ENCODE peak calls at places on chromosomes 12 and 14, in ten cellular contexts. One of them, this sample, is unnamed.
A peak's percentile ranks its signal among the peaks of the same experiment; 100 is the strongest.

GRCh38 chr12:23949212-23950010 is at the start of gene SOX5:
- DNase-seq in mesendoderm: peak; percentile 90
- DNase-seq in tibial nerve: peak; percentile 28
- DNase-seq in GM12878: no peak
- DNase-seq in endothelial cell of umbilical vein: peak; percentile 49
- DNase-seq in neural progenitor cell: peak; percentile 89
- DNase-seq in mammary epithelial cell: no peak
- DNase-seq in transverse colon: no peak
- DNase-seq in endodermal cell: peak; percentile 85
- DNase-seq in IMR-90: peak; percentile 68
- DNase-seq in this sample: peak; percentile 24

GRCh38 chr14:71228711-71229110 is 321.5 kb downstream of the PCNX1 start:
- DNase-seq in mesendoderm: no peak
- DNase-seq in tibial nerve: no peak
- DNase-seq in GM12878: no peak
- DNase-seq in endothelial cell of umbilical vein: no peak
- DNase-seq in neural progenitor cell: no peak
- DNase-seq in mammary epithelial cell: peak; percentile 75
- DNase-seq in transverse colon: no peak
- DNase-seq in endodermal cell: no peak
- DNase-seq in IMR-90: no peak
- DNase-seq in this sample: no peak

GRCh38 chr12:109710747-109711595 is 2.7 kb upstream of the FAM222A start:
- DNase-seq in mesendoderm: no peak
- DNase-seq in tibial nerve: no peak
- DNase-seq in GM12878: no peak
- DNase-seq in endothelial cell of umbilical vein: no peak
- DNase-seq in neural progenitor cell: no peak
- DNase-seq in mammary epithelial cell: peak; percentile 65
- DNase-seq in transverse colon: no peak
- DNase-seq in endodermal cell: peak; percentile 58
- DNase-seq in IMR-90: peak; percentile 58
- DNase-seq in this sample: no peak

GRCh38 chr12:26125451-26126339 is 858 bp upstream of the BHLHE41 start:
- DNase-seq in mesendoderm: peak; percentile 85
- DNase-seq in tibial nerve: peak; percentile 51
- DNase-seq in GM12878: no peak
- DNase-seq in endothelial cell of umbilical vein: peak; percentile 53
- DNase-seq in neural progenitor cell: peak; percentile 82
- DNase-seq in mammary epithelial cell: peak; percentile 98
- DNase-seq in transverse colon: peak; percentile 83
- DNase-seq in endodermal cell: peak; percentile 94
- DNase-seq in IMR-90: peak; percentile 73
- DNase-seq in this sample: peak; percentile 93

GRCh38 chr12:30978639-30979038 is 52.1 kb downstream of the TSPAN11 start:
- DNase-seq in mesendoderm: no peak
- DNase-seq in tibial nerve: no peak
- DNase-seq in GM12878: no peak
- DNase-seq in endothelial cell of umbilical vein: no peak
- DNase-seq in neural progenitor cell: no peak
- DNase-seq in mammary epithelial cell: no peak
- DNase-seq in transverse colon: no peak
- DNase-seq in endodermal cell: no peak
- DNase-seq in IMR-90: no peak
- DNase-seq in this sample: no peak

GRCh38 chr12:121296618-121297476 is at the start of gene CAMKK2:
- DNase-seq in mesendoderm: peak; percentile 94
- DNase-seq in tibial nerve: peak; percentile 63
- DNase-seq in GM12878: no peak
- DNase-seq in endothelial cell of umbilical vein: peak; percentile 80
- DNase-seq in neural progenitor cell: peak; percentile 96
- DNase-seq in mammary epithelial cell: peak; percentile 79
- DNase-seq in transverse colon: peak; percentile 90
- DNase-seq in endodermal cell: peak; percentile 96
- DNase-seq in IMR-90: peak; percentile 70
- DNase-seq in this sample: peak; percentile 89

GRCh38 chr12:113062502-113063395 is 6.2 kb downstream of the DTX1 start:
- DNase-seq in mesendoderm: no peak
- DNase-seq in tibial nerve: no peak
- DNase-seq in GM12878: no peak
- DNase-seq in endothelial cell of umbilical vein: no peak
- DNase-seq in neural progenitor cell: peak; percentile 60
- DNase-seq in mammary epithelial cell: no peak
- DNase-seq in transverse colon: no peak
- DNase-seq in endodermal cell: no peak
- DNase-seq in IMR-90: no peak
- DNase-seq in this sample: no peak

GRCh38 chr12:122111070-122111750 is 32.7 kb downstream of the MLXIP start:
- DNase-seq in mesendoderm: no peak
- DNase-seq in tibial nerve: no peak
- DNase-seq in GM12878: no peak
- DNase-seq in endothelial cell of umbilical vein: no peak
- DNase-seq in neural progenitor cell: no peak
- DNase-seq in mammary epithelial cell: peak; percentile 86
- DNase-seq in transverse colon: peak; percentile 71
- DNase-seq in endodermal cell: no peak
- DNase-seq in IMR-90: no peak
- DNase-seq in this sample: no peak

GRCh38 chr14:99873653-99874052 is 80.4 kb downstream of the EML1 start:
- DNase-seq in mesendoderm: no peak
- DNase-seq in tibial nerve: no peak
- DNase-seq in GM12878: no peak
- DNase-seq in endothelial cell of umbilical vein: no peak
- DNase-seq in neural progenitor cell: no peak
- DNase-seq in mammary epithelial cell: no peak
- DNase-seq in transverse colon: no peak
- DNase-seq in endodermal cell: no peak
- DNase-seq in IMR-90: no peak
- DNase-seq in this sample: no peak

GRCh38 chr14:99872786-99873440 is 79.7 kb downstream of the EML1 start:
- DNase-seq in mesendoderm: peak; percentile 43
- DNase-seq in tibial nerve: no peak
- DNase-seq in GM12878: no peak
- DNase-seq in endothelial cell of umbilical vein: peak; percentile 4
- DNase-seq in neural progenitor cell: peak; percentile 94
- DNase-seq in mammary epithelial cell: no peak
- DNase-seq in transverse colon: no peak
- DNase-seq in endodermal cell: no peak
- DNase-seq in IMR-90: peak; percentile 11
- DNase-seq in this sample: no peak

GRCh38 chr14:99876406-99876805 is 83.2 kb downstream of the EML1 start:
- DNase-seq in mesendoderm: no peak
- DNase-seq in tibial nerve: no peak
- DNase-seq in GM12878: no peak
- DNase-seq in endothelial cell of umbilical vein: no peak
- DNase-seq in neural progenitor cell: no peak
- DNase-seq in mammary epithelial cell: no peak
- DNase-seq in transverse colon: no peak
- DNase-seq in endodermal cell: no peak
- DNase-seq in IMR-90: no peak
- DNase-seq in this sample: no peak

GRCh38 chr14:99878563-99878962 is 85.3 kb downstream of the EML1 start:
- DNase-seq in mesendoderm: no peak
- DNase-seq in tibial nerve: no peak
- DNase-seq in GM12878: no peak
- DNase-seq in endothelial cell of umbilical vein: no peak
- DNase-seq in neural progenitor cell: no peak
- DNase-seq in mammary epithelial cell: no peak
- DNase-seq in transverse colon: no peak
- DNase-seq in endodermal cell: no peak
- DNase-seq in IMR-90: no peak
- DNase-seq in this sample: no peak

DNA sequence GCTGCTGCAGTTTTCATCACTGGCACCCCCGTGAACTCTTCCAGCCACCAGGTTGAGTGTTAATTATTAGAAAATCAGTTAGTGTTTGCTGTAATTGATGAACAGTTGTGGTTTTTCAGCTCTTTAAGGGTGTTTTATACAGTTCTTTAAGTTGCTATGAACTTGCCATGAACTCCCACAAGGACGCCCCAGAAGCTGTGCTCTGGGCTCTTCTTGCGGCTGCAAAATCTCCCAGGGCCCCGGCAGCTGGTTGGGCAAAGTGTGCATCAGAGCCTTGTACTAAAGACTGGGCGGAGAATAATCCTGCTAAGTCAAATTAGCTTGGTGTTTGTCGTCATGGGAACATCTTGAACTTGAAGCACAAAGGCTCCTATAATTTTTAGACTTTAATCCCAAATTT is 82.2 kb downstream of the EML1 start:
- DNase-seq in mesendoderm: no peak
- DNase-seq in tibial nerve: no peak
- DNase-seq in GM12878: no peak
- DNase-seq in endothelial cell of umbilical vein: no peak
- DNase-seq in neural progenitor cell: no peak
- DNase-seq in mammary epithelial cell: no peak
- DNase-seq in transverse colon: no peak
- DNase-seq in endodermal cell: no peak
- DNase-seq in IMR-90: no peak
- DNase-seq in this sample: no peak
- H3K27me3 ChIP-seq in mesendoderm: peaks cover 17% of the 10 kb centered on the region
- H3K27me3 ChIP-seq in tibial nerve: no peaks in the 10 kb centered on the region
- H3K27me3 ChIP-seq in GM12878: peaks cover 2% of the 10 kb centered on the region
- H3K27me3 ChIP-seq in endothelial cell of umbilical vein: no peaks in the 10 kb centered on the region
- H3K27me3 ChIP-seq in neural progenitor cell: no peaks in the 10 kb centered on the region
- H3K27me3 ChIP-seq in mammary epithelial cell: peaks cover 9% of the 10 kb centered on the region
- H3K27me3 ChIP-seq in transverse colon: peaks cover 4% of the 10 kb centered on the region
- H3K27me3 ChIP-seq in endodermal cell: peaks cover 56% of the 10 kb centered on the region
- H3K27me3 ChIP-seq in IMR-90: no peaks in the 10 kb centered on the region
- H3K27me3 ChIP-seq in this sample: no peaks in the 10 kb centered on the region

GRCh38 chr14:74658535-74659130 is 46.6 kb upstream of the LTBP2 start:
- DNase-seq in mesendoderm: no peak
- DNase-seq in tibial nerve: no peak
- DNase-seq in GM12878: no peak
- DNase-seq in endothelial cell of umbilical vein: peak; percentile 51
- DNase-seq in neural progenitor cell: no peak
- DNase-seq in mammary epithelial cell: no peak
- DNase-seq in transverse colon: no peak
- DNase-seq in endodermal cell: no peak
- DNase-seq in IMR-90: peak; percentile 69
- DNase-seq in this sample: no peak

GRCh38 chr14:74661726-74662450 is 49.9 kb upstream of the LTBP2 start:
- DNase-seq in mesendoderm: no peak
- DNase-seq in tibial nerve: peak; percentile 68
- DNase-seq in GM12878: no peak
- DNase-seq in endothelial cell of umbilical vein: no peak
- DNase-seq in neural progenitor cell: no peak
- DNase-seq in mammary epithelial cell: no peak
- DNase-seq in transverse colon: no peak
- DNase-seq in endodermal cell: no peak
- DNase-seq in IMR-90: no peak
- DNase-seq in this sample: peak; percentile 96

GRCh38 chr14:74656964-74657363 is 44.9 kb upstream of the LTBP2 start:
- DNase-seq in mesendoderm: no peak
- DNase-seq in tibial nerve: no peak
- DNase-seq in GM12878: peak; percentile 1
- DNase-seq in endothelial cell of umbilical vein: no peak
- DNase-seq in neural progenitor cell: no peak
- DNase-seq in mammary epithelial cell: peak; percentile 75
- DNase-seq in transverse colon: no peak
- DNase-seq in endodermal cell: no peak
- DNase-seq in IMR-90: no peak
- DNase-seq in this sample: peak; percentile 43

GRCh38 chr14:74660863-74661262 is 48.8 kb upstream of the LTBP2 start:
- DNase-seq in mesendoderm: no peak
- DNase-seq in tibial nerve: no peak
- DNase-seq in GM12878: no peak
- DNase-seq in endothelial cell of umbilical vein: no peak
- DNase-seq in neural progenitor cell: no peak
- DNase-seq in mammary epithelial cell: no peak
- DNase-seq in transverse colon: no peak
- DNase-seq in endodermal cell: no peak
- DNase-seq in IMR-90: no peak
- DNase-seq in this sample: no peak

DNA sequence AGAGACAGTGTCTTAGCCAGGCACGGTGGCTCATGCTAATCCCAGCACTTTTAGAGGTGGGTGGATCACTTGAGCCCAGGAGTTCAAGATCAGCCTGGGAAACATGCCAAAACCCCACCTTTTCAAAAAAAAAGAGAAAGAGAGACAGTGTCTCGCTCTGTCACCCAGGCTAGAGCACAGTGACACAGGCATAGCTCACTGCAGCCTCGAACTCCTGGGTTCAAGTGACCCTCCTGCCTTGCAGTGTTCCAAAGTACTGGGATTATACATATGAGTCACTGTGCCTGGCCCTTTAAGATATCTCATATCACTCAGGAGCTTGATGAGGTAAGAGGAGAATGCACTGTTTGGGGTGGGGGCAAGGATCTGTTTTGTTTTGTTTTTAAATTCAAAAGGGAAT is 48.1 kb upstream of the LTBP2 start:
- DNase-seq in mesendoderm: no peak
- DNase-seq in tibial nerve: no peak
- DNase-seq in GM12878: no peak
- DNase-seq in endothelial cell of umbilical vein: peak; percentile 31
- DNase-seq in neural progenitor cell: no peak
- DNase-seq in mammary epithelial cell: no peak
- DNase-seq in transverse colon: no peak
- DNase-seq in endodermal cell: no peak
- DNase-seq in IMR-90: peak; percentile 32
- DNase-seq in this sample: no peak
- H3K27ac ChIP-seq in mesendoderm: no peak overlapping the region
- H3K27ac ChIP-seq in tibial nerve: no peak overlapping the region
- H3K27ac ChIP-seq in GM12878: no peak overlapping the region
- H3K27ac ChIP-seq in endothelial cell of umbilical vein: peak overlapping the region; percentile 86
- H3K27ac ChIP-seq in neural progenitor cell: no peak overlapping the region
- H3K27ac ChIP-seq in mammary epithelial cell: no peak overlapping the region
- H3K27ac ChIP-seq in transverse colon: no peak overlapping the region
- H3K27ac ChIP-seq in endodermal cell: no peak overlapping the region
- H3K27ac ChIP-seq in IMR-90: no peak overlapping the region
- H3K27ac ChIP-seq in this sample: peak overlapping the region; percentile 87

GRCh38 chr12:126204326-126204725 is 1139.1 kb downstream of the AACS start:
- DNase-seq in mesendoderm: no peak
- DNase-seq in tibial nerve: no peak
- DNase-seq in GM12878: no peak
- DNase-seq in endothelial cell of umbilical vein: no peak
- DNase-seq in neural progenitor cell: no peak
- DNase-seq in mammary epithelial cell: no peak
- DNase-seq in transverse colon: no peak
- DNase-seq in endodermal cell: peak; percentile 55
- DNase-seq in IMR-90: no peak
- DNase-seq in this sample: no peak
- H3K4me3 ChIP-seq in mesendoderm: no peak overlapping the region
- H3K4me3 ChIP-seq in tibial nerve: no peak overlapping the region
- H3K4me3 ChIP-seq in GM12878: no peak overlapping the region
- H3K4me3 ChIP-seq in endothelial cell of umbilical vein: no peak overlapping the region
- H3K4me3 ChIP-seq in neural progenitor cell: no peak overlapping the region
- H3K4me3 ChIP-seq in mammary epithelial cell: no peak overlapping the region
- H3K4me3 ChIP-seq in transverse colon: no peak overlapping the region
- H3K4me3 ChIP-seq in endodermal cell: no peak overlapping the region
- H3K4me3 ChIP-seq in IMR-90: no peak overlapping the region
- H3K4me3 ChIP-seq in this sample: no peak overlapping the region

DNA sequence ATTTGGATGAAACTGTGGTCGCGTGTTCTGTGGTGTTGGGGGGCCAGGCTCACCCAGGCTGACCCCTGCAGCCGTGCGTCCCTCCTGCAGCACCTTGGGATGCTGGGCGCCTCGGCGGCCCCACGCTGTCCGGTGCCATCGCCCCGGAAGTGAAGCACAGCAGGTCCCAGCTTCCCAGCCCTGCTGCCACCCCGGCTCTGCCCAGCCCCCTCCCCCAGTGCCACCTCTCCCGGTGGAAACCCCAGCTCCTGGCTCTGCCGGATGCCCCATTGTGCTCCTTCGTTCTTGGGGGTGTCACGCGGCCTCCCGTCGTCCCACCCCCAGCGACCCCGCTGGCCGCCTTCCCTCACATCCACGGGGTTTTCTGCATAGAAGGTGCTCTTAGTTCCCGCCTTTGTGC is 25.2 kb downstream of the LRCOL1 start:
- DNase-seq in mesendoderm: no peak
- DNase-seq in tibial nerve: no peak
- DNase-seq in GM12878: no peak
- DNase-seq in endothelial cell of umbilical vein: no peak
- DNase-seq in neural progenitor cell: no peak
- DNase-seq in mammary epithelial cell: no peak
- DNase-seq in transverse colon: no peak
- DNase-seq in endodermal cell: no peak
- DNase-seq in IMR-90: no peak
- DNase-seq in this sample: no peak
- H3K27me3 ChIP-seq in mesendoderm: peaks cover 14% of the 10 kb centered on the region
- H3K27me3 ChIP-seq in tibial nerve: no peaks in the 10 kb centered on the region
- H3K27me3 ChIP-seq in GM12878: no peaks in the 10 kb centered on the region
- H3K27me3 ChIP-seq in endothelial cell of umbilical vein: peaks cover 5% of the 10 kb centered on the region
- H3K27me3 ChIP-seq in neural progenitor cell: peaks cover 98% of the 10 kb centered on the region
- H3K27me3 ChIP-seq in mammary epithelial cell: no peaks in the 10 kb centered on the region
- H3K27me3 ChIP-seq in transverse colon: no peaks in the 10 kb centered on the region
- H3K27me3 ChIP-seq in endodermal cell: peaks cover 91% of the 10 kb centered on the region
- H3K27me3 ChIP-seq in IMR-90: peaks cover 6% of the 10 kb centered on the region
- H3K27me3 ChIP-seq in this sample: no peaks in the 10 kb centered on the region